ENCODE peak calls at places on chromosomes 7 and 10, in eight cellular contexts. R, B, L, A, P, H, O and U are unnamed samples.

GRCh38 chr10:82768040-82768439 is 893.0 kb downstream of the NRG3 start:
- DNase-seq in A (no peak), O (no peak), L (no peak), H (no peak), P (no peak), R (no peak), B (no peak), U (no peak)

GRCh38 chr7:1452205-1452604 is 7.1 kb downstream of the MICALL2 start:
- DNase-seq in R (peak), B (no peak), A (no peak), L (no peak), O (no peak), H (no peak), P (no peak), U (no peak)

GRCh38 chr7:46191776-46192175 is 270.7 kb upstream of the IGFBP3 start:
- DNase-seq in A (no peak), P (no peak), R (peak), H (no peak), O (no peak), B (no peak), L (no peak), U (no peak)

GRCh38 chr10:1643911-1644810 is 93.2 kb downstream of the ADARB2 start:
- DNase-seq in P (no peak), R (no peak), H (no peak), A (peak), L (no peak), O (no peak), B (no peak), U (no peak)

GRCh38 chr7:34133356-34133982 is 228.1 kb downstream of the BMPER start:
- DNase-seq in B (no peak), H (no peak), O (peak), L (no peak), A (no peak), R (peak), P (peak), U (peak)

GRCh38 chr7:151377406-151377805 is 32.4 kb downstream of the WDR86 start:
- DNase-seq in L (no peak), O (no peak), R (no peak), B (no peak), P (peak), H (no peak), A (no peak), U (no peak)

GRCh38 chr7:115136796-115137443 is 215.0 kb downstream of the MDFIC start:
- DNase-seq in H (no peak), B (no peak), L (no peak), A (no peak), P (no peak), O (no peak), R (no peak), U (no peak)

GRCh38 chr7:27132214-27132613 is 1.7 kb upstream of the HOXA4 start:
- DNase-seq in A (no peak), H (peak), B (no peak), P (no peak), L (no peak), R (no peak), O (no peak), U (no peak)

GRCh38 chr7:128136215-128136597 is 104.9 kb upstream of the LEP start:
- DNase-seq in O (no peak), A (no peak), H (no peak), B (no peak), L (peak), P (peak), R (no peak), U (peak)

GRCh38 chr10:77023396-77023795 is 614.2 kb downstream of the KCNMA1 start:
- DNase-seq in A (no peak), P (no peak), R (no peak), O (no peak), H (no peak), L (no peak), B (no peak), U (no peak)

GRCh38 chr7:157412021-157412443 is 75.2 kb downstream of the DNAJB6 start:
- DNase-seq in P (no peak), L (no peak), A (no peak), H (no peak), O (no peak), B (no peak), R (peak), U (no peak)

GRCh38 chr10:128386816-128387604 is 260.8 kb upstream of the MKI67 start:
- DNase-seq in R (no peak), P (no peak), L (no peak), B (no peak), O (no peak), H (no peak), A (no peak), U (no peak)

GRCh38 chr7:140059288-140060242 is 3.2 kb downstream of the PARP12 start:
- DNase-seq in L (no peak), R (peak), H (peak), P (peak), O (peak), A (peak), B (no peak), U (no peak)

GRCh38 chr7:88279323-88279722 is 27.4 kb downstream of the STEAP4 start:
- DNase-seq in P (no peak), L (no peak), B (no peak), H (no peak), A (no peak), R (no peak), O (no peak), U (no peak)

GRCh38 chr10:7408003-7408493 is 2.8 kb downstream of the SFMBT2 start:
- DNase-seq in H (peak), O (peak), A (no peak), B (no peak), P (no peak), R (no peak), L (peak), U (no peak)

GRCh38 chr7:116327751-116328150 is 117.4 kb downstream of the TES start:
- DNase-seq in P (no peak), O (peak), L (no peak), H (peak), A (no peak), R (no peak), B (no peak), U (no peak)

GRCh38 chr7:30146127-30146612 is 11.4 kb downstream of the MTURN start:
- DNase-seq in R (no peak), H (no peak), P (peak), O (no peak), A (peak), B (no peak), L (peak), U (no peak)

GRCh38 chr7:29442146-29442545 is 121.5 kb upstream of the PRR15 start:
- DNase-seq in L (peak), P (peak), H (no peak), O (no peak), A (no peak), B (no peak), R (peak), U (peak)

GRCh38 chr7:151529842-151530241 is 10.1 kb upstream of the RHEB start:
- DNase-seq in R (no peak), H (no peak), B (no peak), O (no peak), A (no peak), L (no peak), P (no peak), U (no peak)

GRCh38 chr7:91719008-91719407 is 161.5 kb downstream of the MTERF1 start:
- DNase-seq in H (no peak), P (no peak), L (no peak), A (no peak), R (no peak), B (no peak), O (no peak), U (no peak)

GRCh38 chr10:14040787-14041631 is 289.7 kb downstream of the FRMD4A start:
- DNase-seq in L (no peak), P (no peak), H (no peak), A (no peak), O (no peak), R (no peak), B (no peak), U (no peak)

GRCh38 chr10:125599194-125599593 is 83.8 kb downstream of the TEX36 start:
- DNase-seq in A (no peak), P (peak), O (no peak), H (no peak), R (no peak), L (no peak), B (no peak), U (no peak)

GRCh38 chr7:27113991-27114866 is 11.7 kb upstream of the HOXA2 start:
- DNase-seq in P (peak), A (peak), B (peak), R (peak), L (no peak), O (peak), H (peak), U (peak)

GRCh38 chr10:79608505-79609375 is 2.0 kb upstream of the SFTPA1 start:
- DNase-seq in R (peak), L (peak), O (peak), B (no peak), H (peak), P (peak), A (no peak), U (peak)

GRCh38 chr10:47026301-47027107 is 115.3 kb downstream of the PTPN20 start:
- DNase-seq in B (no peak), L (no peak), H (no peak), P (no peak), R (no peak), O (no peak), A (peak), U (peak)

GRCh38 chr7:31437466-31437865 is 76.4 kb upstream of the ITPRID1 start:
- DNase-seq in L (no peak), B (no peak), P (no peak), O (peak), R (no peak), A (no peak), H (no peak), U (no peak)

GRCh38 chr7:132240262-132240661 is 336.0 kb downstream of the PLXNA4 start:
- DNase-seq in B (no peak), L (no peak), R (no peak), P (no peak), H (peak), O (no peak), A (no peak), U (no peak)

GRCh38 chr10:131725736-131726459 is 174.9 kb upstream of the PPP2R2D start:
- DNase-seq in B (no peak), P (peak), O (no peak), R (no peak), L (no peak), H (no peak), A (peak), U (no peak)

GRCh38 chr7:115851291-115851690 is 179.3 kb downstream of the TFEC start:
- DNase-seq in R (no peak), H (peak), A (no peak), B (no peak), O (peak), L (peak), P (no peak), U (peak)

GRCh38 chr7:8719102-8719501 is 285.7 kb downstream of the NXPH1 start:
- DNase-seq in B (no peak), P (no peak), O (no peak), L (no peak), H (no peak), R (no peak), A (no peak), U (peak)

DNA sequence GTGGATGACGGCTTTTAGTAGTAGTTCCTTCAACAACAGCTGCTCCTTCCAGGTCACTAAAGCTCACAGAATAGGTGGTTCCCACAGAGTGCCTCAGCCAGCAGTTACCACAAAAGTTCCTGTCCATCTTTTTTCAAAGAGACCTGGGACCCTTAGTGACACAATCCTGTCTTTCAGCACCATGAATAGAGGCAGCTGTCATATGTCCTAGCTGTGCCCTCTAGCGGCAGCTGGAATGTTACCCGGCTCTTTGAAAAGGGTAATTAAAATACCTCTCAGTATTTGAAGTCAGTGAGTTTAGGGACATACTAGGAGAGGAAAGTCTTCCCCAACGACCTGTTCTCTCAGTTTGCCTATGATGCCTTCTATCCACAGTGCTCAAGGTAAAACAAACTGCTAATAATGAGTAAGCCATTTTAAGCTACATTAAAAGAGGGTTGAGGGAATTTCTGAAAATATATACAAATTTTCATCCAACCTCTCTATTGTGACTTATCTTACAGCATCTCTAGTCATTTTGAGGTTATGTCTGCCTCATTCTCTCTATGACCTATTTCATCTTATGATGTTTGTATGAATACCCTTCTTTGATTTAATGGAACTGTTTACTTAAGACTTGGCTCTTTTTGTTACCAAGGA is 290.8 kb downstream of the NXPH1 start:
- DNase-seq in O (peak), L (peak), R (peak), B (no peak), H (no peak), A (no peak), P (peak), U (peak)
- TF ChIP-seq CTCF in O (peak), L (no peak), R (peak), B (peak), H (no peak), A (no peak), P (peak), U (peak)

GRCh38 chr10:84341538-84341856 is 13.1 kb downstream of the CCSER2 start:
- DNase-seq in O (no peak), A (no peak), B (no peak), P (no peak), L (no peak), R (no peak), H (no peak), U (peak)
- TF ChIP-seq CTCF in O (no peak), A (no peak), B (no peak), P (no peak), L (no peak), R (no peak), H (no peak), U (peak)

DNA sequence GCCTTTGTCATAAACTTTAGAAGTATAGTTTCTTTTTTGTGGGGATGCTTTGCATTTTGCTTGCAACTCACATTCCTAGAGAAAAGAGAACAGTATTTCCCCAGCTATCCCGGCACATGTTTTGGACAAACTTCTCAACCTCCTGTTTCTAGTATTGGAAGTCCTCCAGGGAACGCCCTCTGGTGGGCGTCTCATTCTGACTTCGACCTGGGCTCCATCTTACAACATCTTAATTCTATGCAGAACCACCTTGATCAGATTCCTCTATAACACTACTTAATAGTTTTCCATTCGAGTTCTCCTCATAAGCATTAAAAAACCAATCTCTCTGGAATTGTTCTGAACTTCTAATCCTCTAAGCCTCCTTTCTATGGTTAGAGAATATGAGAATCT is 139.5 kb upstream of the FZD8 start:
- DNase-seq in R (no peak), P (peak), O (peak), A (no peak), L (no peak), B (no peak), H (peak), U (peak)
- TF ChIP-seq CTCF in R (no peak), P (peak), O (no peak), A (no peak), L (peak), B (no peak), H (peak), U (peak)

DNA sequence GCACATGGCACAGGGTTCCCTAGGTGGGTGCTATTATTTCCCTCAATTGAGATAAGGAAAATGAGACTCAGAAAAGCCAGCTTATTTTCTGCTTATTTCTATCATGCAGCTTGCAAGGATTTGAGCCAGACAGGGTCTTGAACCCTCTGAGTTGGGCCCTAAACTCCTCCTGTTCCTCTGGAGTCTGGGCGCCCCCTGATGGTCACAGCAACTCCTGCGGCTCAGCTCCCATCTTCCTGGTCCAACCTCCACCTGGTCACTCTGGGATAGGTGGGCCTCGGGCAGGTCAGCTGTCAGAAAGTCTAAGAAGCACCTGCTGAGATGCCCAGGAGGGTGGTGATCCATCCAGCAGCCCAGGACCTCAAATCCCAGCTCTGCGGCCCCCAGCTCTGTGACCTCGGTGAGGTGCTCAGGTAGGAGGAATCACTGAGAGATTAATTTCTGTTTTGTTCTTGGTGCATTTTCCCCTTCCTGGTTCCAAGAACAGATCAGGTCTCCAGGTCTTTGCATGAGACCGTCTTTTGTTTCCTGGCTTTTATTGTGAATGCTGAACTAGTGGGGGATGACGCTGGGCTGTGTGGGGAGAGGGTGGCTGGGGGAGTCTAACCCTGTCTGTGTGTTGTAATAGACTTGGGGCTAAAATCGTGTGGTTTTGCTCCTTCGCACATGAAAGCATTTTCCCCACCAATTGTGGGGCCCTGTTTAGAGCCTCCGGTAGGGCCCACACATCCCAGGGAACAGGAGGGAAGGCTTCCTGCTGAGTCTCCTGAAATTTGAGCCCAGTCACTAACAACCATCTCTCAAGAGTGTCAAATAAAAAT is 32.8 kb downstream of the TMEM130 start:
- DNase-seq in P (peak), L (peak), O (peak), R (peak), A (no peak), H (no peak), B (no peak), U (peak)
- TF ChIP-seq CTCF in P (peak), L (peak), O (peak), R (peak), A (peak), H (peak), B (peak), U (peak)

DNA sequence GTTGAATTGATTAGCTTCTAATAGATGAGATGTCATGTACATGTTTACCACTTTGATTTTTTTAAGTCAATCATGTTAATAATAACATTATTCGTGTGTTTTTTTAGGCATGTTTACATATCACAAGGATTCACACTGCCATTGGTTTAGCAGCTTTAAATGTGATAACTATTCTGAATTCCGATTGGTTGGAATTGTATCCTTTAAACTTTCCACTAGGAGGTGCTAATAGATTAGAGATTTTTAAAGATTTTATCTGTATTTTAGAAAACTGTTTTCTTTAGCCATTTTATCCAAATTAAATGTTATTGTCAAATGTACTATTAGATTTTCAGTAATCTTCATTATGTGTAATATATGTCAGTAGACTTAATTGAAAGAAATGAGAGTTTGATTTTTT is 83.2 kb downstream of the HECTD2 start:
- DNase-seq in O (peak), P (peak), A (no peak), R (peak), H (peak), L (peak), B (no peak), U (no peak)
- TF ChIP-seq CTCF in O (peak), P (peak), A (peak), R (peak), H (no peak), L (peak), B (peak), U (no peak)